ENCODE peak calls at places on chromosomes 1 and 21, in seven cellular contexts. Q is spleen; X is CD8-positive, alpha-beta T cell; R is fibroblast of lung; N is transverse colon; A is aorta; M is neural progenitor cell. H is an unnamed sample.

GRCh38 chr1:214332950-214333798 is 52.2 kb downstream of the SMYD2 start:
- DNase-seq in Q (no peak), X (no peak), R (peak; percentile 47), N (peak; percentile 57), A (no peak), M (peak; percentile 56), H (peak; percentile 77)

GRCh38 chr1:44033041-44033575 is 1.8 kb upstream of the SLC6A9 start:
- DNase-seq in Q (no peak), X (no peak), R (no peak), N (no peak), A (peak; percentile 49), M (no peak), H (no peak)

GRCh38 chr1:156773607-156774006 is 6.3 kb downstream of the PRCC start:
- DNase-seq in Q (no peak), X (no peak), R (no peak), N (no peak), A (no peak), M (no peak), H (no peak)

GRCh38 chr1:40411294-40411693 is 37.8 kb downstream of the SMAP2 start:
- DNase-seq in Q (no peak), X (no peak), R (no peak), N (no peak), A (no peak), M (no peak), H (no peak)

GRCh38 chr1:208541225-208541855 is 297.2 kb upstream of the PLXNA2 start:
- DNase-seq in Q (no peak), X (no peak), R (no peak), N (no peak), A (no peak), M (no peak), H (no peak)

GRCh38 chr1:202835548-202836072 is 24.9 kb downstream of the PCAT6 start:
- DNase-seq in Q (no peak), X (no peak), R (no peak), N (no peak), A (no peak), M (no peak), H (peak; percentile 48)

GRCh38 chr1:172629170-172629569 is 29.7 kb upstream of the FASLG start:
- DNase-seq in Q (no peak), X (no peak), R (no peak), N (no peak), A (no peak), M (no peak), H (no peak)

GRCh38 chr21:45047257-45047656 is 27.1 kb upstream of the ADARB1 start:
- DNase-seq in Q (no peak), X (no peak), R (no peak), N (no peak), A (no peak), M (no peak), H (no peak)

GRCh38 chr1:67686272-67687197 is 1.5 kb downstream of the GADD45A start:
- DNase-seq in Q (peak; percentile 94), X (peak; percentile 46), R (peak; percentile 100), N (peak; percentile 80), A (peak; percentile 90), M (peak; percentile 83), H (peak; percentile 62)

GRCh38 chr1:37517569-37517968 is 3.0 kb upstream of the MEAF6 start:
- DNase-seq in Q (no peak), X (no peak), R (no peak), N (no peak), A (no peak), M (no peak), H (no peak)

GRCh38 chr21:46610018-46610701 is 5.3 kb upstream of the S100B start:
- DNase-seq in Q (no peak), X (no peak), R (no peak), N (no peak), A (no peak), M (no peak), H (no peak)

GRCh38 chr1:214439352-214440119 is 111.9 kb downstream of the PTPN14 start:
- DNase-seq in Q (no peak), X (no peak), R (peak; percentile 94), N (peak; percentile 28), A (no peak), M (no peak), H (no peak)

GRCh38 chr1:50779811-50780210 is 180.3 kb downstream of the FAF1 start:
- DNase-seq in Q (no peak), X (no peak), R (no peak), N (no peak), A (no peak), M (no peak), H (no peak)

GRCh38 chr1:16464917-16465625 is 24.5 kb downstream of the NECAP2 start:
- DNase-seq in Q (peak; percentile 40), X (no peak), R (peak; percentile 63), N (no peak), A (peak; percentile 43), M (no peak), H (no peak)

GRCh38 chr1:74690909-74691308 is 17.3 kb upstream of the ERICH3 start:
- DNase-seq in Q (no peak), X (no peak), R (no peak), N (no peak), A (no peak), M (no peak), H (no peak)

GRCh38 chr1:108824051-108824450 is 32.8 kb downstream of the AKNAD1 start:
- DNase-seq in Q (no peak), X (no peak), R (no peak), N (no peak), A (no peak), M (no peak), H (no peak)

GRCh38 chr1:2459757-2460156 is 16.3 kb upstream of the PLCH2 start:
- DNase-seq in Q (no peak), X (no peak), R (peak; percentile 33), N (no peak), A (no peak), M (peak; percentile 57), H (no peak)

GRCh38 chr1:11960710-11961109 is 19.5 kb upstream of the MFN2 start:
- DNase-seq in Q (no peak), X (no peak), R (no peak), N (no peak), A (no peak), M (no peak), H (no peak)

GRCh38 chr1:11960276-11960675 is 20.0 kb upstream of the MFN2 start:
- DNase-seq in Q (no peak), X (no peak), R (no peak), N (no peak), A (no peak), M (no peak), H (no peak)

GRCh38 chr1:11957891-11958290 is 22.4 kb upstream of the MFN2 start:
- DNase-seq in Q (no peak), X (no peak), R (no peak), N (no peak), A (no peak), M (no peak), H (no peak)

GRCh38 chr1:11963622-11964021 is 16.6 kb upstream of the MFN2 start:
- DNase-seq in Q (no peak), X (no peak), R (no peak), N (no peak), A (no peak), M (no peak), H (no peak)

GRCh38 chr1:11961230-11961629 is 19.0 kb upstream of the MFN2 start:
- DNase-seq in Q (no peak), X (no peak), R (no peak), N (no peak), A (no peak), M (no peak), H (no peak)
- H3K4me3 ChIP-seq in Q (no peak overlapping the region), X (no peak overlapping the region), R (no peak overlapping the region), N (no peak overlapping the region), A (no peak overlapping the region), M (no peak overlapping the region), H (no peak overlapping the region)

GRCh38 chr21:42642219-42642745 is 11.1 kb upstream of the PDE9A start:
- DNase-seq in Q (peak; percentile 11), X (no peak), R (no peak), N (no peak), A (peak; percentile 49), M (no peak), H (no peak)

GRCh38 chr21:42646836-42647235 is 6.6 kb upstream of the PDE9A start:
- DNase-seq in Q (peak; percentile 70), X (no peak), R (no peak), N (no peak), A (peak; percentile 68), M (no peak), H (peak; percentile 46)

GRCh38 chr21:42646076-42646825 is 7.2 kb upstream of the PDE9A start:
- DNase-seq in Q (peak; percentile 41), X (no peak), R (no peak), N (no peak), A (peak; percentile 54), M (no peak), H (no peak)

GRCh38 chr21:42645211-42646075 is 8.0 kb upstream of the PDE9A start:
- DNase-seq in Q (peak; percentile 63), X (no peak), R (no peak), N (no peak), A (peak; percentile 47), M (no peak), H (no peak)

GRCh38 chr21:42644223-42645208 is 8.9 kb upstream of the PDE9A start:
- DNase-seq in Q (peak; percentile 30), X (no peak), R (peak; percentile 15), N (no peak), A (no peak), M (no peak), H (no peak)
- H3K27me3 ChIP-seq in Q (no peaks in the 10 kb centered on the region), X (no peaks in the 10 kb centered on the region), R (no peaks in the 10 kb centered on the region), N (no peaks in the 10 kb centered on the region), A (no peaks in the 10 kb centered on the region), M (no peaks in the 10 kb centered on the region), H (no peaks in the 10 kb centered on the region)

DNA sequence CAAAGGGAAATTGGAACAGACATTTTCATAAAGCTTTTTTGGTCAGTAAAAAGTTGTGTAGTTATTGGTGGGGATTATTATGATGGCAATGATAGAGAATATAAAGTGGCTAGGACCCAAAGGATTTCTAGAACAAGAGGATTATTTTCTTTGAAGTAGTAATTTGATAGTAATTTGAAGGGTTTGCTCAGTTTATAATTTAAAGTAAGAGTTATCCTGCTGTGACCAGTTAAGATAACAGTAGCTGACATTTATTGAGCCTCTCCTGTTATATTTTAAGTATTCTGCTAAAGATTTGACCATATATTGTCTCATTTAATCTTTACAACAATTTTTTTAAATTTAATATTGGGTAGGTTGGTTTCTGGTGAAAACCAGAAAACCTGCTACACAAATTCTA is 14.7 kb downstream of the CAPZA1 start:
- DNase-seq in Q (no peak), X (no peak), R (no peak), N (no peak), A (no peak), M (no peak), H (no peak)
- H3K36me3 ChIP-seq in Q (no peaks in the 10 kb centered on the region), X (no peaks in the 10 kb centered on the region), R (no peaks in the 10 kb centered on the region), N (no peaks in the 10 kb centered on the region), A (no peaks in the 10 kb centered on the region), M (peaks cover 5% of the 10 kb centered on the region), H (no peaks in the 10 kb centered on the region)

DNA sequence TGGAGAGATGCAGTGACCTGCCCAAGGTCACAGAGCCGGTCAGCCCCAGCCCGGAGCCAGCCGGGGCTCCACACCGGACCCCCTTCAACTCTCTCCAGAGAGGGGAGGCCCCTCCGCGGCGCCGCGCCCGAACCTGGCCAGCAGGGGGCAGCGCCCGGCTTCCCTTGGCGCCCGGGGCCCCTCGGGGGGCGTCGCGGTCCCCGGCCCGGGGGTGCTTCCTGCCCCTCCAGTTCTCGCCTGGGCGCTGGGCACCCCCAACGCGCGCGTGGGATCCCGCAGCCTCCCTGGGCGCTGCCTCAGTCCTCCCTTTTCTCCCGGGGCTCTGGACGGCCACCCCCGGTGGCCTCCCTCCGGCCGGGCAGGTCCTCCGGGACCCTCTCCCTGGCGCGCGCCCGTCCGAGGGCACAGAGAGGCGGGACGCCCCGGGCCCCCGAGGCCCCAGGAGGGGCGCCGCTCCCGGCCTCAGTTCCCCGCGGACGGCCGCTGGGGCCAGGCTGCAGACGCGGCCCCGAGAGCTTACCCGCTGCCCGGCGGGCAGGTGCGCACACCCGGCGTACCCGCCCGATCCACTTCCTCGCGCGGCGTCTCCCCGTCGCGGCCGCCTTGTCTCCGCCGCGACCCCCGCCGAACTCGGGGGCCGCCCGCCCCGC is 406 bp downstream of the HTR1D start:
- DNase-seq in Q (peak; percentile 76), X (no peak), R (no peak), N (no peak), A (no peak), M (peak; percentile 81), H (peak; percentile 95)
- H3K4me3 ChIP-seq in Q (peak overlapping the region; percentile 43), X (peak overlapping the region; percentile 19), R (no peak overlapping the region), N (no peak overlapping the region), A (no peak overlapping the region), M (peak overlapping the region; percentile 78), H (peak overlapping the region; percentile 82)

H was measured in H7.